ENCODE peak calls at places on chromosomes 2 and 18, in six cellular contexts. P, M, E, Z, C and O are unnamed samples.

GRCh38 chr2:160425794-160426193 is 67.8 kb downstream of the RBMS1 start:
- DNase-seq in P (no peak), M (no peak), E (no peak), Z (no peak), C (no peak), O (no peak)

GRCh38 chr2:45922577-45922988 is 271.1 kb downstream of the PRKCE start:
- DNase-seq in P (no peak), M (no peak), E (no peak), Z (no peak), C (no peak), O (no peak)

GRCh38 chr18:6022089-6022444 is 126.7 kb upstream of the TMEM200C start:
- DNase-seq in P (no peak), M (no peak), E (no peak), Z (no peak), C (no peak), O (no peak)

GRCh38 chr2:23767871-23768611 is 158.9 kb downstream of the ATAD2B start:
- DNase-seq in P (no peak), M (no peak), E (no peak), Z (no peak), C (no peak), O (no peak)

GRCh38 chr2:73156539-73157124 is 43.9 kb upstream of the RAB11FIP5 start:
- DNase-seq in P (peak), M (peak), E (no peak), Z (no peak), C (peak), O (peak)

GRCh38 chr18:78939734-78940260 is 39.8 kb upstream of the SALL3 start:
- DNase-seq in P (no peak), M (no peak), E (no peak), Z (no peak), C (no peak), O (no peak)

GRCh38 chr2:21854938-21855337 is 731.2 kb downstream of the TDRD15 start:
- DNase-seq in P (no peak), M (no peak), E (no peak), Z (no peak), C (no peak), O (no peak)

GRCh38 chr18:50649821-50650220 is 89.9 kb downstream of the MAPK4 start:
- DNase-seq in P (no peak), M (no peak), E (no peak), Z (no peak), C (peak), O (peak)

GRCh38 chr2:218806346-218806978 is 24.5 kb downstream of the CYP27A1 start:
- DNase-seq in P (peak), M (peak), E (no peak), Z (no peak), C (peak), O (peak)

GRCh38 chr18:74453011-74453571 is 4.0 kb downstream of the DIPK1C start:
- DNase-seq in P (no peak), M (no peak), E (no peak), Z (no peak), C (no peak), O (no peak)

GRCh38 chr2:133579295-133579694 is 11.0 kb upstream of the NCKAP5 start:
- DNase-seq in P (peak), M (no peak), E (no peak), Z (no peak), C (peak), O (no peak)

GRCh38 chr2:174836345-174836999 is 72.2 kb upstream of the CHRNA1 start:
- DNase-seq in P (no peak), M (no peak), E (no peak), Z (no peak), C (no peak), O (no peak)

GRCh38 chr2:19478441-19478840 is 120.0 kb upstream of the OSR1 start:
- DNase-seq in P (no peak), M (no peak), E (no peak), Z (no peak), C (no peak), O (no peak)

GRCh38 chr2:37776487-37776886 is 105.0 kb upstream of the CDC42EP3 start:
- DNase-seq in P (no peak), M (no peak), E (no peak), Z (no peak), C (no peak), O (no peak)

GRCh38 chr2:37781028-37781427 is 109.6 kb upstream of the CDC42EP3 start:
- DNase-seq in P (no peak), M (no peak), E (no peak), Z (no peak), C (no peak), O (no peak)

GRCh38 chr2:37779611-37780010 is 108.2 kb upstream of the CDC42EP3 start:
- DNase-seq in P (no peak), M (no peak), E (no peak), Z (no peak), C (no peak), O (no peak)

GRCh38 chr2:37780097-37780676 is 108.7 kb upstream of the CDC42EP3 start:
- DNase-seq in P (no peak), M (no peak), E (no peak), Z (no peak), C (no peak), O (no peak)

DNA sequence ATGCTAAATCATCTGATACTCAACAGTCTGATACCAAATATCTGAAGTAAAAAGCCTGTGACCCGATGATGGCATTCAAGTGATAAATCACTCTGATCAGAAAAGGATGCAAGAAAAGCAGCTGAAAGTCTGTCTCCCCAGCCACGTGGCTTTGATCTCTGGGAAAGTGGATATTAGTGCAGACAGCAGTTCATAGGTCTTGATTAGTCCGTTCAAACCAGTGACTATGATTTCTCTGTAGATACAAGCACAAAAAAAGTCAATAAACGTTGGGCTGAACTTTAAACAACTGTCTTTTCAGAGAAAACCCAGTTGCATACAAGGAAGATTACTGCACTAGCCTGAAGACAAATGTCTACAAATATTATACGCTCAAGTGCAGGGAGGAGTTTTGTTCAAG is 107.7 kb upstream of the CDC42EP3 start:
- DNase-seq in P (no peak), M (no peak), E (no peak), Z (no peak), C (no peak), O (no peak)
- TF ChIP-seq POLR2A in P (no peak), M (no peak), E (no peak), Z (no peak), C (no peak), O (no peak)

DNA sequence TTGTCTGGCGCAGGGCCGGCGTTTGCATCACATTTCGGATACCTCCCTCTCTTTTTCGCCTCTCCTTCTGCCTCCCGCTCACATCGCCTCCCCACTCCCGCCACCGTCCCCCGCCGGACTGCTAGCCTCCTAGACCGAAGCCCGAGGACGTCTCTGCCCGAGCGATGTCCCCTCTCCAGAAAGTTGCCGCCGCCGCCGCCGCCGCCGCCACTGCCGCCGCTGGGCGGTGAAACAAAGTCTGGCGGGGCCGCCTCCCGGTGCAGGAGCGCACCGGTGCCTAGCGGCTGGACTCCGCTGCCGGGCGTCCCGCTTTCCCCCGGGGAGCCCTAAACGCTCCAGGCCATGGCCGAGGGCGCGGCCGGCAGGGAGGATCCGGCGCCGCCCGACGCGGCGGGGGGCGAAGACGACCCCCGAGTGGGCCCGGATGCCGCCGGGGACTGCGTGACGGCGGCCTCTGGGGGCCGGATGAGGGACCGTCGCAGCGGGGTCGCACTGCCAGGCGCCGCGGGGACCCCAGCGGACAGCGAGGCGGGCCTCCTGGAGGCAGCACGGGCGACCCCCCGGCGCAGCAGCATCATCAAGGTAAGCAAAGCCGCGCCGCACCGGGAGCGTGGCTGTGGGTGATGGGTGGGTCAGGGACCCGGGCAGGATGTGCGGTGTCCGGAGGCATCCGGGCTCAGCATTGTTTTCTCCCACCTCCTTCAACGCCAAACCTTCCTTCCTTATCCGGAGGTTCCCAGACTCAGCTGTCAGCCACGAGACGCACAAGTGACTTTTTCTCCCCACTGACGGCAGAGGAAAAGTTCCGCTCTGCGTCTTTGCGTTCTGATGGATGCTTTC is 585 bp downstream of the PLCL1 start:
- DNase-seq in P (no peak), M (peak), E (peak), Z (no peak), C (no peak), O (peak)
- TF ChIP-seq CTCF in P (no peak), M (no peak), E (no peak), Z (no peak), C (no peak), O (no peak)

GRCh38 chr2:8614646-8615045 is 67.2 kb upstream of the ID2 start:
- DNase-seq in P (no peak), M (no peak), E (no peak), Z (no peak), C (no peak), O (no peak)

GRCh38 chr2:8609357-8609804 is 72.5 kb upstream of the ID2 start:
- DNase-seq in P (no peak), M (no peak), E (no peak), Z (no peak), C (no peak), O (no peak)

GRCh38 chr2:8611246-8611645 is 70.6 kb upstream of the ID2 start:
- DNase-seq in P (no peak), M (no peak), E (no peak), Z (no peak), C (no peak), O (no peak)

GRCh38 chr2:8612734-8613179 is 69.1 kb upstream of the ID2 start:
- DNase-seq in P (no peak), M (no peak), E (no peak), Z (no peak), C (no peak), O (no peak)

DNA sequence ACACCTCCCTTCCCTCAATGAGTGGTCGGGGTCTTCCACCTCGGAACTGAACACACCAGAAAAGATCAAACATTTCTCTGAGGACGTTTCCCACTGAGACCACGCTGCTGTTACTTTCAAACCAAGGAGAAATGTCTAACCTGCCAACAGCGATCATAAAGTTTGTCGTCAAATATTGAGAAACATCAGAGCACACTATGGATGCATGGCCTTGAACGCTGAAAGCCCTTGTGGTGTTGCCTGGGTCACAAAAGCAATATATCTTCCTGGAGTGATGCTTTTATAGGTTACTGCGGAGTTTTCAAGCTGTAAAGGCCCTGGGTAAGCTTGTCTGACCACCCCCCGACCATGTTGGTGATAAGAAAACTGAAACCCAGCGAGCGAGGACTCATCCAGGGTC is 70.1 kb upstream of the ID2 start:
- DNase-seq in P (no peak), M (no peak), E (no peak), Z (no peak), C (no peak), O (no peak)
- H3K4me3 ChIP-seq in P (no peak), M (no peak), E (no peak), Z (no peak), C (no peak), O (no peak)

GRCh38 chr2:195488567-195488966 is 168.5 kb upstream of the SLC39A10 start:
- DNase-seq in P (no peak), M (no peak), E (no peak), Z (no peak), C (no peak), O (no peak)

GRCh38 chr2:195489101-195489500 is 167.9 kb upstream of the SLC39A10 start:
- DNase-seq in P (no peak), M (no peak), E (no peak), Z (no peak), C (no peak), O (no peak)

GRCh38 chr2:195490304-195490703 is 166.7 kb upstream of the SLC39A10 start:
- DNase-seq in P (no peak), M (no peak), E (no peak), Z (no peak), C (no peak), O (no peak)

GRCh38 chr2:195486520-195486919 is 170.5 kb upstream of the SLC39A10 start:
- DNase-seq in P (no peak), M (no peak), E (no peak), Z (no peak), C (no peak), O (no peak)

GRCh38 chr2:195486987-195487644 is 169.9 kb upstream of the SLC39A10 start:
- DNase-seq in P (no peak), M (no peak), E (no peak), Z (no peak), C (no peak), O (no peak)
- TF ChIP-seq POLR2A in P (no peak), M (no peak), E (no peak), Z (no peak), C (no peak), O (no peak)

DNA sequence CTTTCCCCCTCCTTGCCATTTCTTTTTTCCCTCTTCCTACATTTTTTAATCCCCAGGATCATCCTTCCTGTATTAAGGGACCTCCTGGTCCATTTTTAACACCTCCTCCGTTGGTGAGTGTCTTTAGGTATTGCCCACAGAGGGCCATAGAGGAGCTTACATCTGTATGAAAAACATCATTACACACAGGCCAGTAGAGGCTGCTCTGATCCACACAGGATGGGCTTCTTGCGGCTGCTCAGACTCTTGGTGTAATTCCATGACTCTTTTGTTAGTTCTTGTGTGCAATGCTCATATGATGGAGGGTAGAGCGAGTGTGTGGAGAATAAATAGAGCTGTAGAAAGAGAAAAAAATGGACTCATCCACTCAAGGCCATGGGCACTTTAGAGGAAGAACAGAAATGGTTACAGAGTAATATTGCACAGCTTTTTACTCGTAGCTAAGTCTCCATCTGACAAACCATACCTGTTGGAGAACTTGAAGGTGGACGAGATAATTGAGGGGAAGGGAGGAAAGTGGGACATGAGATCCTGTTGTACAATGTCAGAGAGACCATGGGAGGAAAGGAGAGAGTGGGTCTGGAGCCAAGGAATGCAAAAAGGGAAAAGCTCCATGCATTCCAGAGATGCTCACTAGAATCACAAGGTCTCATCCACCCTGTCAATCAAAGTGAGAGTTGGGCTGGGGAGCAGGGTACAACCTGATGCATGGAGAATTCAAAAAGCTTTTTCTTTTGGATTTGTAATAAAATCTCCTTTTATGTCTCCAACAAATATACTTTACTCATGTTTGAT is 129.7 kb upstream of the TNP1 start:
- DNase-seq in P (no peak), M (no peak), E (no peak), Z (no peak), C (no peak), O (no peak)
- TF ChIP-seq CTCF in P (no peak), M (no peak), E (no peak), Z (no peak), C (no peak), O (no peak)

DNA sequence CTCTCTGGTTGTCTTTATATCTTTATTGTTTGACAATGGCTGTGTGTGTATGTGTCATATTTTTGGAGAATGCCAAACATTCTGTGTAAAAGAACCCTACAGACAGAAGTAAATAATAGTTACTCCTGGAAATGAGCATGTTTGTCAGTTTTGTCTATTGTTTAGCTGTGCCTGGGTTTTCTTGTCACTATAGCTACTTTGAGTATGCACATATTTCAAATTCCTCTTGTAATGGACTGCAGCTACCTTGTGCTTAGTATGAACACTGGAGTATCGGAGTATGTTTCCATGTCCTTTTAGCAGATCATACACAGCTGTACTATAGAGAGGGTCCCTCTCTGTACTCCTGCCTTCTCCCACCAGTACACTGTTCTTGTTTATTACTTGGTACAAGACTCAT is 58.0 kb upstream of the DOCK10 start:
- DNase-seq in P (no peak), M (no peak), E (no peak), Z (no peak), C (no peak), O (no peak)
- H3K4me3 ChIP-seq in P (no peak), M (no peak), E (no peak), Z (no peak), C (no peak), O (no peak)

GRCh38 chr2:131413785-131414184 is 49.8 kb upstream of the RAB6D start:
- DNase-seq in P (no peak), M (no peak), E (no peak), Z (no peak), C (no peak), O (no peak)

GRCh38 chr2:131408778-131409177 is 44.8 kb upstream of the RAB6D start:
- DNase-seq in P (no peak), M (no peak), E (no peak), Z (no peak), C (no peak), O (no peak)

GRCh38 chr2:131413148-131413747 is 49.3 kb upstream of the RAB6D start:
- DNase-seq in P (no peak), M (no peak), E (no peak), Z (no peak), C (no peak), O (no peak)

GRCh38 chr2:131408176-131408575 is 44.2 kb upstream of the RAB6D start:
- DNase-seq in P (no peak), M (no peak), E (no peak), Z (no peak), C (no peak), O (no peak)

GRCh38 chr2:131410173-131410572 is 46.2 kb upstream of the RAB6D start:
- DNase-seq in P (no peak), M (no peak), E (no peak), Z (no peak), C (no peak), O (no peak)
- TF ChIP-seq POLR2A in P (no peak), M (no peak), E (no peak), Z (no peak), C (no peak), O (no peak)